ENCODE peak calls at places on chromosomes 16 and 17, in six cellular contexts. One of them, this sample, is unnamed.

GRCh38 chr16:13875614-13876284 is 44.2 kb upstream of the ERCC4 start:
- DNase-seq in NCI-H1417: no peak
- DNase-seq in A549: no peak
- DNase-seq in fibroblast of lung: no peak
- DNase-seq in osteocyte: no peak
- DNase-seq in HEK293T: no peak
- DNase-seq in this sample: no peak

GRCh38 chr17:38815576-38816193 is 9.4 kb downstream of the CWC25 start:
- DNase-seq in NCI-H1417: no peak
- DNase-seq in A549: peak; percentile 68
- DNase-seq in fibroblast of lung: peak; percentile 87
- DNase-seq in osteocyte: no peak
- DNase-seq in HEK293T: no peak
- DNase-seq in this sample: no peak

GRCh38 chr17:70804161-70804560 is 634.8 kb downstream of the KCNJ2 start:
- DNase-seq in NCI-H1417: no peak
- DNase-seq in A549: no peak
- DNase-seq in fibroblast of lung: peak; percentile 66
- DNase-seq in osteocyte: no peak
- DNase-seq in HEK293T: no peak
- DNase-seq in this sample: no peak

GRCh38 chr17:41494524-41494923 is 4.8 kb upstream of the KRT36 start:
- DNase-seq in NCI-H1417: no peak
- DNase-seq in A549: no peak
- DNase-seq in fibroblast of lung: peak; percentile 49
- DNase-seq in osteocyte: no peak
- DNase-seq in HEK293T: no peak
- DNase-seq in this sample: no peak

GRCh38 chr17:63657776-63658175 is 35.6 kb downstream of the MAP3K3 start:
- DNase-seq in NCI-H1417: no peak
- DNase-seq in A549: no peak
- DNase-seq in fibroblast of lung: no peak
- DNase-seq in osteocyte: no peak
- DNase-seq in HEK293T: no peak
- DNase-seq in this sample: no peak

GRCh38 chr16:25978227-25978626 is 286.5 kb downstream of the HS3ST4 start:
- DNase-seq in NCI-H1417: no peak
- DNase-seq in A549: no peak
- DNase-seq in fibroblast of lung: no peak
- DNase-seq in osteocyte: no peak
- DNase-seq in HEK293T: no peak
- DNase-seq in this sample: no peak

GRCh38 chr17:1492249-1493206 is at the start of gene MYO1C:
- DNase-seq in NCI-H1417: no peak
- DNase-seq in A549: no peak
- DNase-seq in fibroblast of lung: no peak
- DNase-seq in osteocyte: no peak
- DNase-seq in HEK293T: no peak
- DNase-seq in this sample: no peak

GRCh38 chr17:77208217-77208808 is 67.5 kb downstream of the SEC14L1 start:
- DNase-seq in NCI-H1417: peak; percentile 14
- DNase-seq in A549: peak; percentile 36
- DNase-seq in fibroblast of lung: peak; percentile 42
- DNase-seq in osteocyte: no peak
- DNase-seq in HEK293T: peak; percentile 39
- DNase-seq in this sample: no peak

GRCh38 chr16:52265446-52265861 is 281.5 kb downstream of the TOX3 start:
- DNase-seq in NCI-H1417: peak; percentile 84
- DNase-seq in A549: no peak
- DNase-seq in fibroblast of lung: no peak
- DNase-seq in osteocyte: no peak
- DNase-seq in HEK293T: no peak
- DNase-seq in this sample: no peak

GRCh38 chr16:79286646-79287423 is 313.7 kb downstream of the MAF start:
- DNase-seq in NCI-H1417: peak; percentile 77
- DNase-seq in A549: no peak
- DNase-seq in fibroblast of lung: no peak
- DNase-seq in osteocyte: no peak
- DNase-seq in HEK293T: no peak
- DNase-seq in this sample: no peak

GRCh38 chr16:49789617-49790016 is 66.3 kb downstream of the ZNF423 start:
- DNase-seq in NCI-H1417: no peak
- DNase-seq in A549: no peak
- DNase-seq in fibroblast of lung: no peak
- DNase-seq in osteocyte: no peak
- DNase-seq in HEK293T: no peak
- DNase-seq in this sample: no peak

GRCh38 chr17:82495844-82496528 is 23.5 kb upstream of the FOXK2 start:
- DNase-seq in NCI-H1417: peak; percentile 84
- DNase-seq in A549: no peak
- DNase-seq in fibroblast of lung: no peak
- DNase-seq in osteocyte: no peak
- DNase-seq in HEK293T: no peak
- DNase-seq in this sample: no peak

GRCh38 chr17:8837438-8838075 is 29.9 kb downstream of the PIK3R6 start:
- DNase-seq in NCI-H1417: no peak
- DNase-seq in A549: no peak
- DNase-seq in fibroblast of lung: no peak
- DNase-seq in osteocyte: peak; percentile 70
- DNase-seq in HEK293T: no peak
- DNase-seq in this sample: peak; percentile 62

GRCh38 chr17:57145347-57145746 is 60.3 kb downstream of the AKAP1 start:
- DNase-seq in NCI-H1417: no peak
- DNase-seq in A549: no peak
- DNase-seq in fibroblast of lung: no peak
- DNase-seq in osteocyte: no peak
- DNase-seq in HEK293T: no peak
- DNase-seq in this sample: no peak

GRCh38 chr17:76131692-76132573 is 9.1 kb downstream of the FOXJ1 start:
- DNase-seq in NCI-H1417: no peak
- DNase-seq in A549: no peak
- DNase-seq in fibroblast of lung: no peak
- DNase-seq in osteocyte: no peak
- DNase-seq in HEK293T: no peak
- DNase-seq in this sample: no peak

GRCh38 chr17:82860606-82861392 is 21.0 kb upstream of the ZNF750 start:
- DNase-seq in NCI-H1417: no peak
- DNase-seq in A549: no peak
- DNase-seq in fibroblast of lung: no peak
- DNase-seq in osteocyte: no peak
- DNase-seq in HEK293T: no peak
- DNase-seq in this sample: no peak

GRCh38 chr16:8571061-8571596 is 19.2 kb downstream of the TMEM114 start:
- DNase-seq in NCI-H1417: no peak
- DNase-seq in A549: peak; percentile 19
- DNase-seq in fibroblast of lung: peak; percentile 75
- DNase-seq in osteocyte: no peak
- DNase-seq in HEK293T: no peak
- DNase-seq in this sample: no peak

GRCh38 chr17:42246515-42246914 is 29.7 kb downstream of the STAT5B start:
- DNase-seq in NCI-H1417: no peak
- DNase-seq in A549: no peak
- DNase-seq in fibroblast of lung: peak; percentile 57
- DNase-seq in osteocyte: no peak
- DNase-seq in HEK293T: no peak
- DNase-seq in this sample: no peak

GRCh38 chr17:65190467-65191095 is 53.4 kb downstream of the RGS9 start:
- DNase-seq in NCI-H1417: no peak
- DNase-seq in A549: no peak
- DNase-seq in fibroblast of lung: peak; percentile 69
- DNase-seq in osteocyte: no peak
- DNase-seq in HEK293T: no peak
- DNase-seq in this sample: no peak

GRCh38 chr16:3195975-3196374 is 8.0 kb downstream of the OR1F1 start:
- DNase-seq in NCI-H1417: no peak
- DNase-seq in A549: peak; percentile 68
- DNase-seq in fibroblast of lung: no peak
- DNase-seq in osteocyte: no peak
- DNase-seq in HEK293T: no peak
- DNase-seq in this sample: no peak

GRCh38 chr16:85757341-85757822 is 6.5 kb upstream of the C16orf74 start:
- DNase-seq in NCI-H1417: no peak
- DNase-seq in A549: no peak
- DNase-seq in fibroblast of lung: peak; percentile 89
- DNase-seq in osteocyte: no peak
- DNase-seq in HEK293T: no peak
- DNase-seq in this sample: no peak

GRCh38 chr16:87723224-87723619 is 42.6 kb downstream of the KLHDC4 start:
- DNase-seq in NCI-H1417: peak; percentile 79
- DNase-seq in A549: no peak
- DNase-seq in fibroblast of lung: peak; percentile 95
- DNase-seq in osteocyte: no peak
- DNase-seq in HEK293T: no peak
- DNase-seq in this sample: no peak

This sample was measured in type B pancreatic cell.